ENCODE peak calls at places on chromosome 11, in five cellular contexts. One of them, this sample, is unnamed.

GRCh38 chr11:57474017-57474750 is 13.9 kb downstream of the RTN4RL2 start:
- DNase-seq in mammary epithelial cell: no peak
- DNase-seq in endothelial cell of umbilical vein: no peak
- DNase-seq in nucleus accumbens: no peak
- DNase-seq in GM19239: no peak
- DNase-seq in this sample: no peak

GRCh38 chr11:35541621-35542375 is 16.4 kb upstream of the PAMR1 start:
- DNase-seq in endothelial cell of umbilical vein: no peak
- DNase-seq in mammary epithelial cell: no peak
- DNase-seq in GM19239: no peak
- DNase-seq in nucleus accumbens: no peak
- DNase-seq in this sample: no peak

GRCh38 chr11:74371269-74372039 is 26.8 kb downstream of the PGM2L1 start:
- DNase-seq in nucleus accumbens: no peak
- DNase-seq in GM19239: no peak
- DNase-seq in endothelial cell of umbilical vein: peak; percentile 75
- DNase-seq in mammary epithelial cell: peak; percentile 78
- DNase-seq in this sample: no peak

GRCh38 chr11:83319346-83319745 is 33.2 kb upstream of the CCDC90B start:
- DNase-seq in nucleus accumbens: no peak
- DNase-seq in endothelial cell of umbilical vein: no peak
- DNase-seq in GM19239: no peak
- DNase-seq in mammary epithelial cell: peak; percentile 62
- DNase-seq in this sample: no peak

GRCh38 chr11:12435264-12435663 is 57.9 kb downstream of the PARVA start:
- DNase-seq in nucleus accumbens: no peak
- DNase-seq in endothelial cell of umbilical vein: no peak
- DNase-seq in GM19239: no peak
- DNase-seq in mammary epithelial cell: no peak
- DNase-seq in this sample: no peak

GRCh38 chr11:35800970-35801953 is 138.7 kb downstream of the TRIM44 start:
- DNase-seq in mammary epithelial cell: no peak
- DNase-seq in GM19239: no peak
- DNase-seq in nucleus accumbens: no peak
- DNase-seq in endothelial cell of umbilical vein: peak; percentile 56
- DNase-seq in this sample: no peak

GRCh38 chr11:10331548-10332289 is 26.8 kb downstream of the ADM start:
- DNase-seq in endothelial cell of umbilical vein: no peak
- DNase-seq in GM19239: no peak
- DNase-seq in mammary epithelial cell: no peak
- DNase-seq in nucleus accumbens: no peak
- DNase-seq in this sample: no peak

GRCh38 chr11:130204703-130205095 is 45.1 kb downstream of the ST14 start:
- DNase-seq in GM19239: no peak
- DNase-seq in nucleus accumbens: no peak
- DNase-seq in mammary epithelial cell: no peak
- DNase-seq in endothelial cell of umbilical vein: no peak
- DNase-seq in this sample: no peak

GRCh38 chr11:57648791-57649735 is 649 bp downstream of the YPEL4 start:
- DNase-seq in endothelial cell of umbilical vein: no peak
- DNase-seq in mammary epithelial cell: no peak
- DNase-seq in GM19239: no peak
- DNase-seq in nucleus accumbens: peak; percentile 48
- DNase-seq in this sample: peak; percentile 69

GRCh38 chr11:33258631-33259184 is 1.5 kb downstream of the HIPK3 start:
- DNase-seq in nucleus accumbens: no peak
- DNase-seq in GM19239: no peak
- DNase-seq in mammary epithelial cell: peak; percentile 74
- DNase-seq in endothelial cell of umbilical vein: peak; percentile 80
- DNase-seq in this sample: no peak

GRCh38 chr11:39174965-39175364 is 2284.5 kb downstream of the LRRC4C start:
- DNase-seq in GM19239: no peak
- DNase-seq in nucleus accumbens: no peak
- DNase-seq in mammary epithelial cell: no peak
- DNase-seq in endothelial cell of umbilical vein: no peak
- DNase-seq in this sample: no peak

GRCh38 chr11:117239295-117239694 is 6.8 kb downstream of the RNF214 start:
- DNase-seq in GM19239: no peak
- DNase-seq in mammary epithelial cell: peak; percentile 78
- DNase-seq in nucleus accumbens: no peak
- DNase-seq in endothelial cell of umbilical vein: peak; percentile 59
- DNase-seq in this sample: no peak

GRCh38 chr11:68260484-68260883 is 11.3 kb downstream of the C11orf24 start:
- DNase-seq in endothelial cell of umbilical vein: no peak
- DNase-seq in nucleus accumbens: no peak
- DNase-seq in mammary epithelial cell: no peak
- DNase-seq in GM19239: no peak
- DNase-seq in this sample: no peak

GRCh38 chr11:128201006-128201405 is 386.4 kb downstream of the ETS1 start:
- DNase-seq in mammary epithelial cell: no peak
- DNase-seq in GM19239: no peak
- DNase-seq in endothelial cell of umbilical vein: no peak
- DNase-seq in nucleus accumbens: no peak
- DNase-seq in this sample: no peak

GRCh38 chr11:69459848-69460539 is 21.5 kb upstream of the LINC01488 start:
- DNase-seq in nucleus accumbens: no peak
- DNase-seq in endothelial cell of umbilical vein: no peak
- DNase-seq in GM19239: no peak
- DNase-seq in mammary epithelial cell: no peak
- DNase-seq in this sample: no peak

GRCh38 chr11:70324354-70325115 is 54.0 kb downstream of the PPFIA1 start:
- DNase-seq in mammary epithelial cell: no peak
- DNase-seq in endothelial cell of umbilical vein: no peak
- DNase-seq in GM19239: peak; percentile 31
- DNase-seq in nucleus accumbens: no peak
- DNase-seq in this sample: no peak

GRCh38 chr11:77547047-77547836 is 42.5 kb upstream of the AQP11 start:
- DNase-seq in mammary epithelial cell: no peak
- DNase-seq in nucleus accumbens: no peak
- DNase-seq in endothelial cell of umbilical vein: no peak
- DNase-seq in GM19239: no peak
- DNase-seq in this sample: no peak

GRCh38 chr11:114987171-114987760 is 308.9 kb downstream of the NXPE2 start:
- DNase-seq in GM19239: no peak
- DNase-seq in mammary epithelial cell: peak; percentile 42
- DNase-seq in endothelial cell of umbilical vein: no peak
- DNase-seq in nucleus accumbens: no peak
- DNase-seq in this sample: no peak

GRCh38 chr11:69999721-70000120 is 78.4 kb upstream of the ANO1 start:
- DNase-seq in GM19239: no peak
- DNase-seq in endothelial cell of umbilical vein: no peak
- DNase-seq in mammary epithelial cell: peak; percentile 75
- DNase-seq in nucleus accumbens: no peak
- DNase-seq in this sample: no peak

GRCh38 chr11:121466063-121466794 is 13.5 kb upstream of the SORL1-AS1 start:
- DNase-seq in GM19239: no peak
- DNase-seq in nucleus accumbens: peak; percentile 40
- DNase-seq in endothelial cell of umbilical vein: no peak
- DNase-seq in mammary epithelial cell: peak; percentile 92
- DNase-seq in this sample: no peak

GRCh38 chr11:118081241-118081958 is 4.5 kb downstream of the TMPRSS4 start:
- DNase-seq in endothelial cell of umbilical vein: no peak
- DNase-seq in nucleus accumbens: no peak
- DNase-seq in mammary epithelial cell: no peak
- DNase-seq in GM19239: no peak
- DNase-seq in this sample: no peak

GRCh38 chr11:44982496-44983062 is 31.9 kb upstream of the TP53I11 start:
- DNase-seq in GM19239: no peak
- DNase-seq in endothelial cell of umbilical vein: no peak
- DNase-seq in nucleus accumbens: no peak
- DNase-seq in mammary epithelial cell: no peak
- DNase-seq in this sample: no peak

GRCh38 chr11:75719639-75720239 is 2.1 kb downstream of the MOGAT2 start:
- DNase-seq in GM19239: no peak
- DNase-seq in nucleus accumbens: no peak
- DNase-seq in endothelial cell of umbilical vein: no peak
- DNase-seq in mammary epithelial cell: no peak
- DNase-seq in this sample: no peak

GRCh38 chr11:71093783-71094182 is 158.6 kb downstream of the SHANK2 start:
- DNase-seq in nucleus accumbens: no peak
- DNase-seq in mammary epithelial cell: no peak
- DNase-seq in endothelial cell of umbilical vein: no peak
- DNase-seq in GM19239: no peak
- DNase-seq in this sample: no peak

GRCh38 chr11:2118674-2119073 is 20.5 kb downstream of the IGF2 start:
- DNase-seq in nucleus accumbens: no peak
- DNase-seq in GM19239: no peak
- DNase-seq in endothelial cell of umbilical vein: no peak
- DNase-seq in mammary epithelial cell: no peak
- DNase-seq in this sample: no peak

This sample was measured in caudate nucleus.